ENCODE peak calls at places on chromosome 11, in four cellular contexts. U is bronchial epithelial cell; R is NCI-H1092; L is activated CD4-positive, alpha-beta T cell treated with anti-CD3 and anti-CD28 coated beads for 24 hours. G is an unnamed sample.
A peak's percentile ranks its signal among the peaks of the same experiment; 100 is the strongest.

GRCh38 chr11:68838572-68838964 is 3.1 kb downstream of the CPT1A start:
- DNase-seq in U (no peak), R (no peak), L (no peak), G (no peak)

GRCh38 chr11:48018561-48019229 is 38.3 kb downstream of the PTPRJ start:
- DNase-seq in U (no peak), R (no peak), L (no peak), G (no peak)

GRCh38 chr11:123054301-123055065 is 7.5 kb downstream of the HSPA8 start:
- DNase-seq in U (peak; percentile 66), R (peak; percentile 80), L (no peak), G (peak; percentile 45)

GRCh38 chr11:37710031-37710430 is 1112.0 kb upstream of the RAG2 start:
- DNase-seq in U (no peak), R (no peak), L (no peak), G (peak; percentile 59)

GRCh38 chr11:64226507-64227051 is 505 bp downstream of the NUDT22 start:
- DNase-seq in U (no peak), R (peak; percentile 53), L (no peak), G (no peak)

GRCh38 chr11:16117989-16118810 is 238.1 kb downstream of the SOX6 start:
- DNase-seq in U (no peak), R (peak; percentile 35), L (no peak), G (no peak)

GRCh38 chr11:72305077-72305476 is 61.1 kb upstream of the PHOX2A start:
- DNase-seq in U (no peak), R (no peak), L (no peak), G (no peak)

GRCh38 chr11:11532574-11532973 is 89.2 kb downstream of the GALNT18 start:
- DNase-seq in U (no peak), R (no peak), L (no peak), G (peak; percentile 48)

GRCh38 chr11:12705874-12706273 is 31.7 kb downstream of the TEAD1 start:
- DNase-seq in U (no peak), R (no peak), L (no peak), G (no peak)

GRCh38 chr11:28343304-28344233 is 235.4 kb downstream of the METTL15 start:
- DNase-seq in U (peak; percentile 77), R (no peak), L (no peak), G (peak; percentile 62)

GRCh38 chr11:56176318-56176717 is at the start of gene OR5J2:
- DNase-seq in U (no peak), R (no peak), L (no peak), G (no peak)

GRCh38 chr11:94544832-94545640 is 1.3 kb downstream of the FUT4 start:
- DNase-seq in U (peak; percentile 40), R (no peak), L (no peak), G (no peak)

GRCh38 chr11:119567667-119568582 is 145.0 kb upstream of the THY1 start:
- DNase-seq in U (peak; percentile 58), R (peak; percentile 57), L (no peak), G (peak; percentile 82)

GRCh38 chr11:64034411-64034811 is 1.3 kb upstream of the FLRT1 start:
- DNase-seq in U (no peak), R (no peak), L (no peak), G (no peak)

GRCh38 chr11:11724994-11725393 is 103.2 kb upstream of the GALNT18 start:
- DNase-seq in U (peak; percentile 50), R (no peak), L (no peak), G (no peak)

GRCh38 chr11:74679513-74679865 is 51.7 kb downstream of the CHRDL2 start:
- DNase-seq in U (no peak), R (no peak), L (no peak), G (no peak)

G was measured in stromal cell of bone marrow.